ENCODE peak calls at places on chromosomes 2 and 18, in four cellular contexts. I is right cardiac atrium; X is CD8-positive, alpha-beta memory T cell; D is left ventricle myocardium inferior. E is an unnamed sample.

GRCh38 chr2:204313256-204313655 is 232.0 kb upstream of the PARD3B start:
- DNase-seq in I (no peak), D (no peak), X (no peak), E (no peak)

GRCh38 chr2:68715353-68716041 is 19.1 kb upstream of the ARHGAP25 start:
- DNase-seq in D (no peak), I (peak; percentile 70), X (peak; percentile 67), E (peak; percentile 64)

GRCh38 chr2:40230186-40230585 is 221.7 kb downstream of the SLC8A1 start:
- DNase-seq in D (no peak), I (no peak), X (no peak), E (no peak)

GRCh38 chr2:232870766-232871371 is 805 bp downstream of the SNORC start:
- DNase-seq in X (no peak), D (no peak), I (no peak), E (no peak)

GRCh38 chr2:187577310-187577709 is 23.1 kb upstream of the TFPI start:
- DNase-seq in D (no peak), I (no peak), X (no peak), E (no peak)

GRCh38 chr2:47195149-47195548 is 40.0 kb upstream of the STPG4 start:
- DNase-seq in I (no peak), D (no peak), X (no peak), E (no peak)

GRCh38 chr2:226981731-226982373 is 146.0 kb downstream of the RHBDD1 start:
- DNase-seq in D (no peak), I (no peak), X (no peak), E (no peak)

GRCh38 chr2:121519732-121520640 is 10.7 kb upstream of the RNU4ATAC start:
- DNase-seq in D (no peak), X (no peak), I (peak; percentile 62), E (no peak)

GRCh38 chr2:126381081-126381480 is 274.9 kb upstream of the GYPC start:
- DNase-seq in D (no peak), X (no peak), I (peak; percentile 14), E (no peak)

GRCh38 chr2:19488009-19488691 is 129.7 kb upstream of the OSR1 start:
- DNase-seq in D (no peak), X (no peak), I (no peak), E (no peak)

GRCh38 chr18:78769502-78770113 is 210.0 kb upstream of the SALL3 start:
- DNase-seq in X (no peak), I (no peak), D (no peak), E (no peak)

GRCh38 chr2:72757177-72757775 is 68.6 kb downstream of the EXOC6B start:
- DNase-seq in I (no peak), D (no peak), X (no peak), E (no peak)

GRCh38 chr2:23585218-23585945 is 200.4 kb downstream of the KLHL29 start:
- DNase-seq in I (no peak), X (no peak), D (no peak), E (no peak)

GRCh38 chr18:63155169-63155852 is 164.3 kb downstream of the BCL2 start:
- DNase-seq in D (peak; percentile 58), X (peak; percentile 90), I (peak; percentile 81), E (peak; percentile 95)

GRCh38 chr2:207847807-207848544 is 78.3 kb upstream of the FZD5 start:
- DNase-seq in X (no peak), I (peak; percentile 74), D (no peak), E (peak; percentile 78)

GRCh38 chr2:23926289-23926749 is 604 bp downstream of the ATAD2B start:
- DNase-seq in I (peak; percentile 80), D (peak; percentile 40), X (peak; percentile 52), E (no peak)

GRCh38 chr2:201909961-201910361 is 103.6 kb downstream of the CDK15 start:
- DNase-seq in X (no peak), D (no peak), I (no peak), E (no peak)

GRCh38 chr2:149348291-149348690 is 17.9 kb downstream of the LYPD6 start:
- DNase-seq in D (no peak), I (no peak), X (no peak), E (no peak)

GRCh38 chr18:37438417-37439180 is 127.0 kb downstream of the CELF4 start:
- DNase-seq in X (no peak), I (no peak), D (no peak), E (no peak)

GRCh38 chr18:37435996-37436395 is 129.6 kb downstream of the CELF4 start:
- DNase-seq in D (no peak), X (no peak), I (no peak), E (no peak)

GRCh38 chr18:37441821-37442220 is 123.8 kb downstream of the CELF4 start:
- DNase-seq in X (no peak), I (no peak), D (no peak), E (no peak)

GRCh38 chr18:37442477-37442876 is 123.1 kb downstream of the CELF4 start:
- DNase-seq in D (no peak), I (no peak), X (no peak), E (no peak)

DNA sequence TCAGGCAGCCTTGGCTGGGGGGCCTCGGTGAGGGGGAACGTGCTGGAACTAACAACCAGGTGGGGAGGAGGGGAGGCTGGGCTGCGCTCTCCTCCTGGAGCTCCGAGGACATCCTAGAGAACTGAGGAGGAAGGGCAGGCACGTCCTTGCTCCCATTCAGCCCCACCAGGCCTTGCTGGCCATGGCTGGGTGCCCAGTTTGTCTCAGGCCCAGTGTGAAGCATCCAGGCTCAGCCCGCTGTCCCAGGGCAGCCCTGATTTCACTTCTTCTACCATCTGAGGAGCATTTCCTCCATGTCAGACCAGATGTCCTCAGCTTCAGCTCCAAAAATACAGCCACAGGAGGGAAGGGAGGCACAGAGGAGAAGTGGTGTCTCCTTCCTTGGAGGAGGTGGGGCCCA is 125.4 kb downstream of the CELF4 start:
- DNase-seq in D (peak; percentile 30), I (peak; percentile 61), X (no peak), E (no peak)
- H3K4me1 ChIP-seq in D (peaks cover 17% of the 10 kb centered on the region), I (no peaks in the 10 kb centered on the region), X (no peaks in the 10 kb centered on the region), E (no peaks in the 10 kb centered on the region)

GRCh38 chr2:180002198-180002597 is 4.9 kb downstream of the CWC22 start:
- DNase-seq in D (no peak), X (no peak), I (no peak), E (no peak)

GRCh38 chr2:180006236-180006635 is 861 bp downstream of the CWC22 start:
- DNase-seq in X (no peak), D (no peak), I (no peak), E (no peak)

GRCh38 chr2:180001726-180002125 is 5.4 kb downstream of the CWC22 start:
- DNase-seq in D (no peak), X (no peak), I (no peak), E (no peak)

GRCh38 chr2:180004731-180005130 is 2.4 kb downstream of the CWC22 start:
- DNase-seq in I (no peak), D (no peak), X (no peak), E (no peak)

DNA sequence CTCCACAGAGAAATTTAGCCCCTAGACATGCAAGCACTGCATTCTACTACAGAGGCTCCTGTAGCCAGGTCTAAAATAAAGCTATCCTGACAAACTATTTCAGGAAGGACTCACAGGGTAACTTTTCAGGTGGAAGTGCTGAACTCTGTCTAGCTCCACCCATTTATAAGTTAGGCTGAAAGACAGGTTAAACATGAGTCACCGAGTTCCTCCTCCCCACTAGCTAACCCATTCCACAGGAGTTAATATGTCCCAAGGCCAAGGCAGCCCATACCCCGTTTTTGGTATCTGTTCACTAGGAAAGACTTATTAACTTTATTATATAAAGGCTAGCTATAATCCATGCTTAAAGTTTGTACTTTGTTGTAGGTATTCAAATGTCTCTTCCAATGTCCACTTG is 3.5 kb downstream of the CWC22 start:
- DNase-seq in I (no peak), D (no peak), X (no peak), E (no peak)
- H3K4me1 ChIP-seq in I (no peaks in the 10 kb centered on the region), D (peaks cover 43% of the 10 kb centered on the region), X (peaks cover 34% of the 10 kb centered on the region), E (peaks cover 20% of the 10 kb centered on the region)

DNA sequence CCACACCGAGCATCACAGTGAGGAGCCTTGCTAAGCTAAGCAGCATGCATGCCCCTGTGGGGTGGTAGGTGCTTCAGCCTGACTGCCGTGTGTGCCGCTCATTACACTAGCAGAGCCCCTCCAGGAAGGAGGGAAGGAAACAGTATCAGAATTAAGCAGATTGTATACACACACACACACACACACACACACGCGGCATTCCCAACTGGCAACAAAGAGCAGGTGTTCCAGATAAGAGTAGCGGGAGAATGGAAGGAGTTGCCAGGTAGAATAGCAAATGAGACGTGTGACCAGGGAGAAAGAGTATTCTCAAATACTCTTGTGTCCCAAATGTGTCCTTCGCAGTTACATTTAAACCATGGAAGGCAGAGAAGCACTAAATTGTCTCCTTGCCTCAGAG is 47.6 kb upstream of the TTC39C start:
- DNase-seq in X (no peak), I (no peak), D (no peak), E (no peak)
- H3K4me1 ChIP-seq in X (peaks cover 74% of the 10 kb centered on the region), I (no peaks in the 10 kb centered on the region), D (no peaks in the 10 kb centered on the region), E (peaks cover 14% of the 10 kb centered on the region)

DNA sequence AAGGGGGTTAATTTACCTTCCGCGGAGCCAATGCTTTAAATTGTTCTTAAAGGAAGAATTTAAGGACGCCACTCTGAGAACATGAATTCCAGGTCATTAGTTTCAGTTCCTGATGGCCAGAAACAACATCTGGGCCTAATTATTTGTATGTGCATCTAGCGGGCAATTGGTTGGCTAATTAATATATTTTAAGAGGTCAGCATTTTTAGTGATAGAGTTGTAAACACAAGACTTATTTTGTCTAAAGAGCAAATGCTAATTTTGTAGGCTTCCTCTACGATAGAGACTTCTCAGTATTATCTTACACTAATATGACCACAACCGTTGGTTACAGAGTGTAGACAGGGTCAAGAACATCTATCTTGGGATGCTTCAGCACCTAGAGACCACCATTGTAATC is 40.7 kb downstream of the CCBE1 start:
- DNase-seq in X (no peak), I (no peak), D (no peak), E (no peak)
- H3K4me1 ChIP-seq in X (no peaks in the 10 kb centered on the region), I (no peaks in the 10 kb centered on the region), D (no peaks in the 10 kb centered on the region), E (no peaks in the 10 kb centered on the region)

GRCh38 chr2:112836695-112837117 is at the start of gene IL1B:
- DNase-seq in I (no peak), D (no peak), X (no peak), E (no peak)
- H3K4me1 ChIP-seq in I (no peaks in the 10 kb centered on the region), D (no peaks in the 10 kb centered on the region), X (no peaks in the 10 kb centered on the region), E (peaks cover 10% of the 10 kb centered on the region)

GRCh38 chr2:219483451-219484342 is 15.0 kb upstream of the GMPPA start:
- DNase-seq in D (no peak), X (no peak), I (no peak), E (no peak)
- H3K4me1 ChIP-seq in D (peaks cover 39% of the 10 kb centered on the region), X (no peaks in the 10 kb centered on the region), I (peaks cover 11% of the 10 kb centered on the region), E (peaks cover 11% of the 10 kb centered on the region)

DNA sequence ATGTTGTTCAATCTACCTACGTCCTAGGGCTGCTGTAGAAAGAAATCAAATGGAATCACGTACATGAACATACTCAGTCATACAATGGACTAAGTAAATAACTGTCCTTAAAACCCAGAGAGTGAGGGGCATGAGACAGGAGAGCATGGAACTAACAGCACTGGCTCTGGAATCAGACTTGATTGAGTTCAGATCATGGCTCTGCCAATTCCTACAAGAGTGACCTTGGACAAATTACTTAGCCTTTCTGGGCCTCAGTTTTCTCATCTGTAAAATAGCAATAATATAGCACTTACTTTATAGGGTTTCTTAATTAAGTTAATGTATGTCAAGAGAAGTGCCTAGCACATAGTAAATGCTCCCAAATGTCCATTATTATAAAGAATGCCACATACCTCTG is 106.8 kb downstream of the HNRNPLL start:
- DNase-seq in I (no peak), D (no peak), X (no peak), E (no peak)
- H3K4me1 ChIP-seq in I (peaks cover 11% of the 10 kb centered on the region), D (peaks cover 32% of the 10 kb centered on the region), X (no peaks in the 10 kb centered on the region), E (no peaks in the 10 kb centered on the region)

E was measured in mucosa of descending colon.